ENCODE peak calls at places on chromosomes 5 and 9, in seven cellular contexts. I is NCI-H1092; C is NCI-H345; Z is midbrain; F is activated CD8-positive, alpha-beta memory T cell treated with anti-CD3 and anti-CD28 coated beads for 24 hours; U is hypothalamus; E is fibroblast of mammary gland. B is an unnamed sample.

GRCh38 chr9:83281306-83282255 is 218.6 kb upstream of the RASEF start:
- DNase-seq in I (no peak), C (no peak), Z (peak; percentile 16), F (no peak), U (no peak), E (peak; percentile 86), B (no peak)

GRCh38 chr9:121842612-121842978 is 191.2 kb downstream of the DAB2IP start:
- DNase-seq in I (no peak), C (no peak), Z (no peak), F (no peak), U (no peak), E (peak; percentile 68), B (no peak)

GRCh38 chr5:60417500-60418181 is 282.3 kb downstream of the DEPDC1B start:
- DNase-seq in I (no peak), C (no peak), Z (no peak), F (no peak), U (no peak), E (no peak), B (no peak)

GRCh38 chr5:138033916-138034315 is 1.0 kb upstream of the FAM13B start:
- DNase-seq in I (no peak), C (no peak), Z (no peak), F (no peak), U (no peak), E (peak; percentile 54), B (no peak)

GRCh38 chr9:107638922-107639321 is 149.4 kb upstream of the KLF4 start:
- DNase-seq in I (no peak), C (peak; percentile 21), Z (no peak), F (no peak), U (no peak), E (peak; percentile 89), B (peak; percentile 44)

GRCh38 chr5:153402550-153402949 is 87.9 kb upstream of the GRIA1 start:
- DNase-seq in I (no peak), C (no peak), Z (no peak), F (no peak), U (no peak), E (peak; percentile 45), B (no peak)

GRCh38 chr5:42579320-42579719 is 156.1 kb downstream of the GHR start:
- DNase-seq in I (no peak), C (no peak), Z (no peak), F (no peak), U (no peak), E (peak; percentile 78), B (no peak)

GRCh38 chr5:520850-521226 is 3.4 kb downstream of the SLC9A3 start:
- DNase-seq in I (no peak), C (no peak), Z (no peak), F (no peak), U (no peak), E (no peak), B (no peak)

GRCh38 chr9:35996358-35996970 is 38.5 kb upstream of the OR2S2 start:
- DNase-seq in I (no peak), C (no peak), Z (no peak), F (no peak), U (no peak), E (peak; percentile 49), B (no peak)

GRCh38 chr5:179261301-179262125 is 83.7 kb downstream of the ADAMTS2 start:
- DNase-seq in I (no peak), C (no peak), Z (peak; percentile 15), F (peak; percentile 53), U (no peak), E (peak; percentile 50), B (no peak)

GRCh38 chr5:149320791-149321330 is 24.4 kb upstream of the GRPEL2 start:
- DNase-seq in I (peak; percentile 63), C (peak; percentile 74), Z (peak; percentile 31), F (no peak), U (no peak), E (peak; percentile 91), B (peak; percentile 75)

GRCh38 chr5:89728750-89729149 is 680.8 kb downstream of the CETN3 start:
- DNase-seq in I (no peak), C (no peak), Z (peak; percentile 48), F (no peak), U (no peak), E (peak; percentile 58), B (no peak)

GRCh38 chr5:173327084-173327947 is 898 bp downstream of the STC2 start:
- DNase-seq in I (no peak), C (no peak), Z (no peak), F (no peak), U (no peak), E (peak; percentile 28), B (no peak)

GRCh38 chr5:18216016-18216415 is 581.8 kb downstream of the TAF11L14 start:
- DNase-seq in I (no peak), C (no peak), Z (no peak), F (no peak), U (no peak), E (no peak), B (no peak)

GRCh38 chr5:101437341-101437740 is 534.3 kb upstream of the ST8SIA4 start:
- DNase-seq in I (no peak), C (no peak), Z (no peak), F (no peak), U (no peak), E (no peak), B (no peak)

GRCh38 chr5:151086905-151087360 is 6.1 kb upstream of the TNIP1 start:
- DNase-seq in I (no peak), C (no peak), Z (no peak), F (peak; percentile 81), U (no peak), E (no peak), B (no peak)

GRCh38 chr5:53256746-53257145 is 147.2 kb upstream of the MOCS2 start:
- DNase-seq in I (no peak), C (no peak), Z (no peak), F (no peak), U (no peak), E (peak; percentile 73), B (no peak)